ENCODE peak calls at places on chromosomes 5 and 9, in four cellular contexts. E is GM12878, V is K562, Z is HEK293T. T is an unnamed sample.

GRCh38 chr9:135087489-135087791 is at the start of gene OLFM1:
- DNase-seq in Z (peak; percentile 82), V (peak; percentile 68), E (no peak), T (no peak)

GRCh38 chr5:163165277-163165676 is 272.1 kb upstream of the CCNG1 start:
- DNase-seq in V (no peak), E (no peak), Z (no peak), T (no peak)

GRCh38 chr5:72537166-72537565 is 30.0 kb upstream of the ZNF366 start:
- DNase-seq in V (no peak), E (no peak), Z (no peak), T (no peak)

GRCh38 chr9:133261753-133262120 is 13.3 kb downstream of the ABO start:
- DNase-seq in V (no peak), E (no peak), Z (no peak), T (no peak)

GRCh38 chr5:154740483-154740882 is 14.7 kb upstream of the LARP1 start:
- DNase-seq in V (no peak), Z (no peak), E (no peak), T (no peak)

GRCh38 chr5:45508155-45508554 is 188.0 kb downstream of the HCN1 start:
- DNase-seq in Z (no peak), V (no peak), E (no peak), T (no peak)

GRCh38 chr5:149028984-149029383 is 33.9 kb downstream of the SH3TC2 start:
- DNase-seq in V (no peak), Z (no peak), E (no peak), T (no peak)

GRCh38 chr5:169279125-169279524 is 21.8 kb downstream of the SLIT3 start:
- DNase-seq in E (no peak), V (no peak), Z (no peak), T (no peak)

GRCh38 chr5:54930736-54931135 is 54.7 kb downstream of the ESM1 start:
- DNase-seq in E (no peak), V (no peak), Z (no peak), T (no peak)

GRCh38 chr5:140632366-140633080 is 452 bp downstream of the CD14 start:
- DNase-seq in Z (no peak), V (no peak), E (no peak), T (no peak)

GRCh38 chr9:126788046-126788445 is 16.8 kb upstream of the ZBTB43 start:
- DNase-seq in Z (no peak), E (no peak), V (no peak), T (no peak)

GRCh38 chr9:13967011-13967410 is 346.9 kb downstream of the NFIB start:
- DNase-seq in V (no peak), Z (no peak), E (no peak), T (no peak)

GRCh38 chr5:1519631-1520141 is 4.1 kb downstream of the LPCAT1 start:
- DNase-seq in E (no peak), V (no peak), Z (no peak), T (no peak)

GRCh38 chr5:137142371-137143243 is 356.5 kb downstream of the SPOCK1 start:
- DNase-seq in V (no peak), E (peak; percentile 21), Z (no peak), T (no peak)

GRCh38 chr9:97357056-97357455 is 49.6 kb downstream of the CCDC180 start:
- DNase-seq in Z (no peak), V (no peak), E (no peak), T (no peak)

GRCh38 chr5:166347051-166347450 is 1944.4 kb upstream of the WWC1 start:
- DNase-seq in Z (no peak), E (no peak), V (no peak), T (no peak)

GRCh38 chr5:82349651-82350050 is 71.5 kb upstream of the RPS23 start:
- DNase-seq in E (no peak), V (peak; percentile 57), Z (peak; percentile 60), T (no peak)

GRCh38 chr5:11531805-11532204 is 372.4 kb downstream of the CTNND2 start:
- DNase-seq in Z (no peak), V (no peak), E (no peak), T (no peak)

GRCh38 chr5:146706321-146706972 is 172.1 kb downstream of the PPP2R2B start:
- DNase-seq in E (no peak), Z (peak; percentile 7), V (no peak), T (peak; percentile 12)

GRCh38 chr5:150101019-150101418 is 14.7 kb upstream of the CSF1R start:
- DNase-seq in Z (no peak), E (no peak), V (no peak), T (no peak)

GRCh38 chr5:115389799-115390382 is 93.4 kb upstream of the CCDC112 start:
- DNase-seq in V (no peak), Z (no peak), E (no peak), T (no peak)

GRCh38 chr5:133714161-133714915 is 102.0 kb upstream of the FSTL4 start:
- DNase-seq in V (no peak), Z (no peak), E (no peak), T (no peak)

GRCh38 chr5:62268239-62268638 is 37.8 kb upstream of the KIF2A start:
- DNase-seq in E (peak; percentile 26), V (no peak), Z (no peak), T (peak; percentile 4)

GRCh38 chr5:30401479-30402058 is 791.9 kb upstream of the CDH6 start:
- DNase-seq in Z (peak; percentile 4), E (no peak), V (no peak), T (peak; percentile 53)

GRCh38 chr5:179338123-179338676 is 7.1 kb downstream of the ADAMTS2 start:
- DNase-seq in V (no peak), Z (no peak), E (no peak), T (no peak)

GRCh38 chr9:77543131-77543822 is 104.8 kb downstream of the GNA14 start:
- DNase-seq in Z (no peak), V (no peak), E (no peak), T (no peak)

GRCh38 chr5:9766581-9766980 is 136.4 kb upstream of the TAS2R1 start:
- DNase-seq in Z (no peak), V (no peak), E (no peak), T (no peak)

GRCh38 chr5:94181940-94182339 is 436.5 kb downstream of the KIAA0825 start:
- DNase-seq in V (no peak), E (no peak), Z (peak; percentile 43), T (peak; percentile 13)

GRCh38 chr9:18905883-18906649 is 126.9 kb downstream of the SAXO1 start:
- DNase-seq in V (no peak), Z (no peak), E (no peak), T (no peak)

GRCh38 chr5:78320461-78320860 is 26.0 kb upstream of the AP3B1 start:
- DNase-seq in V (no peak), Z (peak; percentile 21), E (no peak), T (peak; percentile 15)

GRCh38 chr9:129281506-129282145 is 103.6 kb upstream of the IER5L start:
- DNase-seq in E (no peak), V (no peak), Z (no peak), T (no peak)

GRCh38 chr5:31459594-31459993 is 72.3 kb downstream of the DROSHA start:
- DNase-seq in V (no peak), E (no peak), Z (no peak), T (no peak)

GRCh38 chr9:79658926-79659325 is 87.2 kb downstream of the TLE4 start:
- DNase-seq in E (no peak), Z (no peak), V (no peak), T (no peak)

GRCh38 chr5:102858808-102859207 is 103.7 kb downstream of the PAM start:
- DNase-seq in V (no peak), Z (no peak), E (no peak), T (no peak)

DNA sequence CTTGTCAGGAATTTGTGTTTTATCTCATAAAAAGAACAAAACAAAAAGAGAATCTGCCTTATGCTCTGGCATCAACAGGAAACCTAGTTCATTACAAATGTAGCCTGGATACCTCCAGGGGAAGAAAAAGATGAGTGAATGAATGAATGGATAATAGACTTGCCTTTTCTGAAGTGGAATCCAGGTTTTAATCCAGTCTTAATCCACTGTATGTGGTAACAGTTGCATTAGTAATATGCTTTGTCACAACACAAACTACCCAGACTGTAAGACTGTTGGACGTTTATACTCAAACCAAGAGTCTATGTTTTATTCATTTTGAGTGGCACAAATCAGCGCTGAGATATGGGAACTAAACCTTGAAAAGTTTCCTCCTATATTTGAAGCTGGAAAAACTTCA is 32.1 kb upstream of the MAP3K1 start:
- DNase-seq in Z (no peak), E (no peak), V (no peak), T (no peak)
- TF ChIP-seq TARDBP in Z (no peak), E (no peak), V (no peak), T (no peak)

DNA sequence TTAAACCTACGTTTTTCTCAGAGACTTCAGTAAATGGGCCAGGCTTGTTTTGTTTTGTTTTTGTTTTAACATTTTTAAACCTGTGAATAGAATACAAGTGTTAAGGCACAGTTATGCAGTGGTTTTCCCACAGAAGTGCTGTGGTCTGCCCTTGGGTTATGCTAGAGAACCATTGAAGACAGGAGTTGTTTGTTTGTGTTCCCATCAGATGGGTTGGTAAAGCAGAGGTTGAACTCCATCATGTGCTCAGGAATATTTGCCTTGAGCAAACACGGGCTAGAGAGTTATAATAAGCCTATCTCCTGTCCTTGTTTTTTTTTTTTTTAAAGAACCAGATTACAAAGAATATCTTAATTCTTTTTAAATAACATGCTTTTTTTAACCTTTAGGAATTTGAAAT is 28.5 kb downstream of the RHOBTB3 start:
- DNase-seq in V (no peak), E (no peak), Z (no peak), T (peak; percentile 95)
- TF ChIP-seq TARDBP in V (no peak), E (no peak), Z (no peak), T (no peak)

GRCh38 chr5:180872419-180872818 is 11.3 kb upstream of the ZFP62 start:
- DNase-seq in V (no peak), Z (no peak), E (no peak), T (no peak)

GRCh38 chr5:180874804-180875582 is 13.9 kb upstream of the ZFP62 start:
- DNase-seq in V (no peak), E (no peak), Z (no peak), T (no peak)

GRCh38 chr5:180870669-180871068 is 9.6 kb upstream of the ZFP62 start:
- DNase-seq in V (no peak), Z (no peak), E (no peak), T (no peak)

GRCh38 chr5:180875860-180876426 is 14.9 kb upstream of the ZFP62 start:
- DNase-seq in Z (no peak), E (no peak), V (no peak), T (no peak)

DNA sequence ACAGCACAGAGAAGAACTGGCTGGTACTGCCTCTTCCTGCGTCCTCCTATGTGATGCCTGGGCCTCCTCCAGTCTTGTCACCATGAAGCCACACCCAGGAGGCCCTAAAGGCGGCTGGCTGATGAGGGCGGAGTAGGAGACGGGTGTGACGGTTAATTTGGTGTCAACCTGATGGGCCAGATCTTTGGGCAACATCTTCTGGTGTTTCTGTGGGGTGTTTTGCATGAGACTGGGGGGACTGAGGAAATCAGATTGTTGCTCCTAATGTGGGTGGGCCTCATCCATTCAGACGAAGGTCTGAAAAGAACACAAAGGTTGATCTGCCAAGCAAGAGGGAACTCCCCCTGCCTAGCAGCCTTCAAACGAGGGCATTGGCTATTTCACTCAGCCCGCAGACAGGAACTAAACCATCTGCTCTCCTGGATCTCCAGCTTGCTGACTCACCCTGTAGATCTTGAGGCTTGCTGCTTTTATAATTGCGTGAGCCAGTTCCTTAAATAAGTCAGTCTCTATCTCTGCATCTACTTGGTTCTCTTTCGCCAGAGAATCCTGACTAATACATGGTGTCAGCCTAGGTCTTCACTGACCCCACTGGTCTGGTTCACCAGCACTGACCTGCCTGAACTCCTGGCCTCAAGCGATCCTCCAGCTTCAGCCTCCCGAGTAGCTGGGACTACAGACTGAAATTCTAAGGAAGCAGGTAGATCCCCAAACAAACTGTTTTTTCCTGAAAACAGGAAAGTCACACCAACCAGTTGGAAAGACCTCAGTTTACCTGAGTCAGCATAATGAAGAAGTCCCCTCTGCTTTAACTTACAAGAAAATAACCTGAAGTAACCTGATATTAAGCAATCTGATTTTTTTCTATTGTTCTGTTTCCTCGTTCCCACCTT is 12.8 kb upstream of the ZFP62 start:
- DNase-seq in Z (no peak), V (peak; percentile 71), E (peak; percentile 36), T (no peak)
- TF ChIP-seq TARDBP in Z (no peak), V (no peak), E (no peak), T (no peak)

GRCh38 chr9:101580076-101580475 is 14.7 kb downstream of the PPP3R2 start:
- DNase-seq in E (no peak), V (no peak), Z (no peak), T (no peak)
- TF ChIP-seq TARDBP in E (no peak), V (no peak), Z (no peak), T (no peak)

T was measured in HepG2.